ENCODE peak calls at places on chromosomes 12 and 14, in six cellular contexts. Q, J, R, O, B and M are unnamed samples.
A peak's percentile ranks its signal among the peaks of the same experiment; 100 is the strongest.

GRCh38 chr12:57372233-57372632 is 58.6 kb downstream of the R3HDM2 start:
- DNase-seq in R (no peak), O (no peak), Q (no peak), B (no peak), J (no peak), M (peak; percentile 24)

GRCh38 chr12:106953352-106954260 is 2.1 kb upstream of the TMEM263 start:
- DNase-seq in Q (no peak), B (no peak), J (peak; percentile 25), O (no peak), R (no peak), M (no peak)

GRCh38 chr12:10191865-10192264 is 13.0 kb downstream of the TMEM52B start:
- DNase-seq in R (no peak), Q (no peak), J (peak; percentile 55), O (no peak), B (peak; percentile 27), M (peak; percentile 93)

GRCh38 chr14:104887623-104888488 is 22.8 kb downstream of the CEP170B start:
- DNase-seq in R (no peak), O (no peak), J (no peak), B (no peak), Q (peak; percentile 62), M (no peak)

GRCh38 chr12:90250041-90250440 is 541.4 kb upstream of the ATP2B1 start:
- DNase-seq in B (peak; percentile 3), R (no peak), J (no peak), O (no peak), Q (no peak), M (no peak)

GRCh38 chr12:54010972-54011664 is 2.3 kb downstream of the HOXC8 start:
- DNase-seq in J (no peak), Q (no peak), B (no peak), R (no peak), O (no peak), M (no peak)

GRCh38 chr14:101114726-101115481 is 211.4 kb upstream of the RTL1 start:
- DNase-seq in B (no peak), Q (peak; percentile 41), J (no peak), O (no peak), R (no peak), M (no peak)

GRCh38 chr12:4112734-4113396 is 160.7 kb upstream of the CCND2 start:
- DNase-seq in B (no peak), O (no peak), Q (no peak), J (no peak), R (peak; percentile 65), M (no peak)

GRCh38 chr12:50088577-50089335 is 3.6 kb downstream of the SMARCD1 start:
- DNase-seq in Q (no peak), R (no peak), J (peak; percentile 53), O (no peak), B (peak; percentile 83), M (no peak)

GRCh38 chr14:69048456-69048855 is 69.4 kb upstream of the ACTN1 start:
- DNase-seq in R (no peak), O (no peak), B (no peak), J (no peak), Q (no peak), M (no peak)

GRCh38 chr14:92247347-92247746 is 75.6 kb upstream of the SLC24A4 start:
- DNase-seq in O (no peak), J (no peak), R (no peak), Q (no peak), B (no peak), M (no peak)

GRCh38 chr14:61253064-61253753 is 27.9 kb downstream of the TMEM30B start:
- DNase-seq in O (no peak), Q (no peak), B (no peak), J (no peak), R (no peak), M (no peak)

GRCh38 chr12:116727902-116728301 is 10.0 kb downstream of the SPRING1 start:
- DNase-seq in J (no peak), R (no peak), B (no peak), Q (no peak), O (no peak), M (no peak)

GRCh38 chr12:123960856-123961255 is 11.8 kb downstream of the CCDC92 start:
- DNase-seq in O (peak; percentile 25), B (no peak), J (no peak), R (no peak), Q (no peak), M (no peak)

GRCh38 chr14:37573355-37573754 is 21.7 kb downstream of the FOXA1 start:
- DNase-seq in J (no peak), B (no peak), Q (no peak), O (no peak), R (no peak), M (no peak)

GRCh38 chr12:45125997-45126396 is 75.1 kb upstream of the DBX2 start:
- DNase-seq in J (no peak), Q (no peak), B (no peak), O (no peak), R (no peak), M (no peak)

GRCh38 chr14:26820578-26820977 is 222.7 kb upstream of the NOVA1 start:
- DNase-seq in Q (no peak), O (no peak), J (no peak), R (no peak), B (no peak), M (no peak)

GRCh38 chr12:51424662-51425539 is at the start of gene SLC4A8:
- DNase-seq in Q (peak; percentile 71), O (peak; percentile 43), J (peak; percentile 86), R (peak; percentile 55), B (peak; percentile 99), M (peak; percentile 81)

GRCh38 chr12:2691001-2691339 is 103.8 kb upstream of the FKBP4 start:
- DNase-seq in R (no peak), O (no peak), Q (no peak), B (peak; percentile 82), J (peak; percentile 3), M (no peak)

GRCh38 chr12:26123482-26123980 is 1.3 kb downstream of the BHLHE41 start:
- DNase-seq in J (no peak), R (no peak), B (no peak), Q (no peak), O (no peak), M (no peak)

GRCh38 chr12:131413471-131413870 is 297.4 kb upstream of the SFSWAP start:
- DNase-seq in B (no peak), Q (no peak), J (no peak), O (no peak), R (no peak), M (no peak)

GRCh38 chr12:96711364-96711763 is 195.7 kb upstream of the NEDD1 start:
- DNase-seq in Q (no peak), B (no peak), O (no peak), R (no peak), J (no peak), M (no peak)

GRCh38 chr14:99036594-99037293 is 235.3 kb downstream of the BCL11B start:
- DNase-seq in J (no peak), B (no peak), R (no peak), O (no peak), Q (no peak), M (no peak)

GRCh38 chr12:3117628-3118027 is 40.4 kb downstream of the TSPAN9 start:
- DNase-seq in B (no peak), R (peak; percentile 68), Q (no peak), O (peak; percentile 85), J (peak; percentile 95), M (peak; percentile 89)

GRCh38 chr14:84254205-84254788 is 1275.6 kb upstream of the FLRT2 start:
- DNase-seq in Q (no peak), R (no peak), O (no peak), J (no peak), B (peak; percentile 34), M (no peak)
- H3K4me3 ChIP-seq in Q (no peak overlapping the region), R (no peak overlapping the region), O (no peak overlapping the region), J (no peak overlapping the region), B (no peak overlapping the region), M (no peak overlapping the region)

GRCh38 chr14:94483071-94483451 is 7.1 kb upstream of the SERPINA9 start:
- DNase-seq in J (no peak), Q (no peak), R (no peak), B (no peak), O (no peak), M (no peak)

GRCh38 chr14:94484476-94484875 is 8.5 kb upstream of the SERPINA9 start:
- DNase-seq in Q (no peak), J (no peak), B (no peak), O (no peak), R (no peak), M (no peak)

GRCh38 chr14:94483729-94484275 is 7.8 kb upstream of the SERPINA9 start:
- DNase-seq in R (no peak), O (no peak), J (no peak), B (no peak), Q (no peak), M (peak; percentile 23)

GRCh38 chr14:94480809-94481208 is 4.8 kb upstream of the SERPINA9 start:
- DNase-seq in Q (no peak), J (peak; percentile 9), O (no peak), B (no peak), R (no peak), M (peak; percentile 6)

GRCh38 chr14:94481468-94482131 is 5.6 kb upstream of the SERPINA9 start:
- DNase-seq in J (peak; percentile 32), B (no peak), Q (no peak), R (peak; percentile 9), O (no peak), M (peak; percentile 46)
- H3K4me3 ChIP-seq in J (no peak overlapping the region), B (no peak overlapping the region), Q (no peak overlapping the region), R (no peak overlapping the region), O (no peak overlapping the region), M (no peak overlapping the region)

GRCh38 chr12:112160611-112161010 is 35.3 kb downstream of the TRAFD1 start:
- DNase-seq in R (no peak), O (no peak), B (no peak), J (no peak), Q (no peak), M (no peak)

GRCh38 chr12:112162261-112162790 is 37.0 kb downstream of the TRAFD1 start:
- DNase-seq in J (no peak), R (no peak), Q (no peak), B (no peak), O (no peak), M (no peak)

GRCh38 chr12:112161711-112162110 is 36.4 kb downstream of the TRAFD1 start:
- DNase-seq in B (no peak), O (no peak), Q (no peak), R (no peak), J (no peak), M (no peak)

GRCh38 chr12:112163056-112163455 is 37.7 kb downstream of the TRAFD1 start:
- DNase-seq in J (no peak), Q (no peak), R (no peak), O (no peak), B (no peak), M (no peak)

GRCh38 chr12:112159146-112159541 is 33.8 kb downstream of the TRAFD1 start:
- DNase-seq in R (no peak), O (no peak), J (no peak), B (no peak), Q (no peak), M (no peak)
- H3K4me3 ChIP-seq in R (no peak overlapping the region), O (no peak overlapping the region), J (no peak overlapping the region), B (no peak overlapping the region), Q (no peak overlapping the region), M (no peak overlapping the region)

DNA sequence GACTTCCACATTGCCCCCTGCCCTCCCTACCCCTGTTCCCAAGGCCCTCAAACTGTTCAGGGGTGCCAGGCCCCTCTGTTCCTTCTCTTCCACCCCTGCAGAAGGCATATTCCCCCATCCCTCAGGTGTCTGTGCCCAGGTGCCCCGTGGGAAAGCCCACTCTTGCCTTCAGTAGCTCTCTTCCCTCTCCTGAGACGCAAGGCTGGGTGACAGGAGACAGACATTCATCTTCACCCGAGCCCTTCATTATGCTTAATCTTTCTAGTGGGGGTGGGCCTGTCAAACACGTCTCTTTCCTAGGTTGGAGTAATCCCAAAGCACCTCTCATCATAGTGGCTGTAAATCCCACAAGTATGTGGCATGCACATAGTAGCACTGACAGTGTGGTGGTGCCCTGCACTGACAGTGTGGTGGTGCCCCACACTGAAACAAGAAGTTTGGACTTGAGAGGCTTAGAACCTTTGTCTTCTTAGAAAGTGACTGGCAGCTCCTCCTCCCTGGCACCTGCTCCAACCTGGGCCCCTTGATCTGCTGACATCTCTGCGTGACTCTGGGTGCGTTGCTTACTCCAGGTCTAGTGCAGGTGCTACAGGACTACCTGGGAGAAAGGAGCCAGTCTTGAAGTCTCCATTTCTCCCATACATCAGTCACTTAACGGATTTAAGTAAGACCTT is 16.1 kb downstream of the NINJ2 start:
- DNase-seq in J (no peak), O (no peak), R (no peak), B (no peak), Q (peak; percentile 55), M (no peak)
- H3K4me3 ChIP-seq in J (no peak overlapping the region), O (no peak overlapping the region), R (no peak overlapping the region), B (no peak overlapping the region), Q (no peak overlapping the region), M (no peak overlapping the region)